ENCODE peak calls at places on chromosomes 5 and 9, in ten cellular contexts. Z is AG04450; O is kidney glomerular epithelial cell; Y is left colon; L is DMS53; S is activated naive CD8-positive, alpha-beta T cell treated with anti-CD3 and anti-CD28 coated beads, Interleukin-2, amount 50 U/mL, for 24 hours; Q is Kasumi-1; C is NCI-H524 treated with DMSO at 0.1 percent for 48 hours; M is aorta; N is breast epithelium. E is an unnamed sample.

GRCh38 chr5:163503106-163504090 is 2.0 kb upstream of the MAT2B start:
- DNase-seq in Z (no peak), O (peak), Y (peak), L (peak), S (peak), Q (peak), C (no peak), M (no peak), N (peak), E (peak)

GRCh38 chr9:84271004-84271886 is 69.3 kb downstream of the SLC28A3 start:
- DNase-seq in Z (peak), O (no peak), Y (peak), L (no peak), S (peak), Q (no peak), C (no peak), M (no peak), N (no peak), E (no peak)

GRCh38 chr9:133600747-133601146 is 8.4 kb downstream of the FAM163B start:
- DNase-seq in Z (no peak), O (no peak), Y (no peak), L (no peak), S (no peak), Q (no peak), C (no peak), M (no peak), N (no peak), E (no peak)

GRCh38 chr9:72383978-72384709 is 19.1 kb upstream of the ZFAND5 start:
- DNase-seq in Z (peak), O (peak), Y (no peak), L (no peak), S (no peak), Q (no peak), C (no peak), M (no peak), N (no peak), E (no peak)

GRCh38 chr5:86330736-86331135 is 287.0 kb upstream of the COX7C start:
- DNase-seq in Z (no peak), O (no peak), Y (no peak), L (no peak), S (no peak), Q (no peak), C (no peak), M (no peak), N (no peak), E (no peak)

GRCh38 chr9:127877566-127877998 is at the start of gene AK1:
- DNase-seq in Z (no peak), O (peak), Y (peak), L (peak), S (no peak), Q (no peak), C (no peak), M (peak), N (peak), E (no peak)

GRCh38 chr9:27414215-27414731 is 109.8 kb upstream of the IFNK start:
- DNase-seq in Z (no peak), O (no peak), Y (peak), L (no peak), S (no peak), Q (no peak), C (no peak), M (no peak), N (no peak), E (no peak)

GRCh38 chr9:36162211-36162610 is 7.0 kb upstream of the CCIN start:
- DNase-seq in Z (no peak), O (no peak), Y (no peak), L (no peak), S (no peak), Q (no peak), C (no peak), M (no peak), N (no peak), E (no peak)